ENCODE peak calls at places on chromosomes 1 and 21, in four cellular contexts. O is K562, G is WTC11, Y is heart left ventricle. A is an unnamed sample.

GRCh38 chr1:77762072-77762476 is 2.4 kb upstream of the USP33 start:
- DNase-seq in O (peak; percentile 24), G (no peak), Y (no peak), A (no peak)

GRCh38 chr21:45465105-45465504 is 60.1 kb downstream of the COL18A1 start:
- DNase-seq in O (no peak), G (no peak), Y (peak; percentile 31), A (no peak)

GRCh38 chr21:36966846-36967657 is 583 bp upstream of the HLCS start:
- DNase-seq in O (no peak), G (peak; percentile 53), Y (no peak), A (no peak)

GRCh38 chr1:92927870-92928269 is 33.4 kb downstream of the DIPK1A start:
- DNase-seq in O (no peak), G (no peak), Y (no peak), A (no peak)

GRCh38 chr1:228691926-228692325 is 43.4 kb upstream of the RHOU start:
- DNase-seq in O (no peak), G (no peak), Y (no peak), A (peak; percentile 29)

GRCh38 chr1:165228676-165229075 is 127.8 kb downstream of the LMX1A start:
- DNase-seq in O (no peak), G (peak; percentile 41), Y (no peak), A (no peak)

GRCh38 chr1:10823000-10823401 is 26.6 kb upstream of the CASZ1 start:
- DNase-seq in O (no peak), G (no peak), Y (no peak), A (no peak)

GRCh38 chr1:24872446-24872845 is 57.6 kb downstream of the RUNX3 start:
- DNase-seq in O (no peak), G (no peak), Y (no peak), A (no peak)

GRCh38 chr21:42080788-42081083 is 9.6 kb downstream of the UMODL1 start:
- DNase-seq in O (no peak), G (no peak), Y (no peak), A (no peak)

GRCh38 chr1:113388621-113389355 is 1.5 kb upstream of the MAGI3 start:
- DNase-seq in O (peak; percentile 19), G (no peak), Y (no peak), A (peak; percentile 10)

GRCh38 chr1:78726686-78727085 is 77.1 kb downstream of the IFI44 start:
- DNase-seq in O (no peak), G (no peak), Y (no peak), A (no peak)

GRCh38 chr1:90045853-90046563 is 51.1 kb downstream of the ZNF326 start:
- DNase-seq in O (peak; percentile 37), G (peak; percentile 50), Y (no peak), A (no peak)
- TF ChIP-seq CTCF in O (peak; percentile 86), G (peak; percentile 66), Y (peak; percentile 50), A (peak; percentile 66)

DNA sequence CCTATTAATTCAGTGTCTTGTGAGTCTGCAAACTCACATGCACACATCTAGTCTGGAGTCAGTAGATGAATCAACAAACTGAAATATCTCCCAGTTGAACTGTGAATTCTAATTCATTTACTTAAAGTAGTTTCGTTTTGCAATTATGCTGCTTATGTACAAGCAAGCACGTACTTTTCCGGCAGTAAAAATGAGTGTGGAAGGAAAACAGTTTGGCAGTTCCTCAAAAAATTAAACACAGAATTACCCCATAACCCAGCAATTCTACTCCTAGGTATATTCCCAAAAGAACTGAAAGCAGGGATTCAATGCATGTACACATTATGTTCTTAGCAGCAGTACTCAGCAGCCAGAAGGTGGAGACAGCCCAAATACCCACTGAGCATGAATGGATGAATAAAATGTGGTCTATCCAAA is 49.3 kb downstream of the GNB1 start:
- DNase-seq in O (no peak), G (no peak), Y (no peak), A (no peak)
- TF ChIP-seq CTCF in O (no peak), G (no peak), Y (peak; percentile 19), A (no peak)

GRCh38 chr1:236773919-236774318 is 21.2 kb upstream of the MTR start:
- DNase-seq in O (no peak), G (no peak), Y (no peak), A (no peak)

GRCh38 chr1:236779312-236779711 is 15.8 kb upstream of the MTR start:
- DNase-seq in O (no peak), G (no peak), Y (no peak), A (no peak)

GRCh38 chr1:236774926-236775325 is 20.2 kb upstream of the MTR start:
- DNase-seq in O (no peak), G (no peak), Y (no peak), A (no peak)
- TF ChIP-seq CTCF in O (peak; percentile 50), G (no peak), Y (peak; percentile 47), A (no peak)

GRCh38 chr1:49059087-49059486 is 282.4 kb upstream of the BEND5 start:
- DNase-seq in O (no peak), G (no peak), Y (no peak), A (no peak)

GRCh38 chr1:49060766-49061165 is 284.1 kb upstream of the BEND5 start:
- DNase-seq in O (no peak), G (no peak), Y (no peak), A (no peak)
- TF ChIP-seq CTCF in O (no peak), G (no peak), Y (no peak), A (no peak)

DNA sequence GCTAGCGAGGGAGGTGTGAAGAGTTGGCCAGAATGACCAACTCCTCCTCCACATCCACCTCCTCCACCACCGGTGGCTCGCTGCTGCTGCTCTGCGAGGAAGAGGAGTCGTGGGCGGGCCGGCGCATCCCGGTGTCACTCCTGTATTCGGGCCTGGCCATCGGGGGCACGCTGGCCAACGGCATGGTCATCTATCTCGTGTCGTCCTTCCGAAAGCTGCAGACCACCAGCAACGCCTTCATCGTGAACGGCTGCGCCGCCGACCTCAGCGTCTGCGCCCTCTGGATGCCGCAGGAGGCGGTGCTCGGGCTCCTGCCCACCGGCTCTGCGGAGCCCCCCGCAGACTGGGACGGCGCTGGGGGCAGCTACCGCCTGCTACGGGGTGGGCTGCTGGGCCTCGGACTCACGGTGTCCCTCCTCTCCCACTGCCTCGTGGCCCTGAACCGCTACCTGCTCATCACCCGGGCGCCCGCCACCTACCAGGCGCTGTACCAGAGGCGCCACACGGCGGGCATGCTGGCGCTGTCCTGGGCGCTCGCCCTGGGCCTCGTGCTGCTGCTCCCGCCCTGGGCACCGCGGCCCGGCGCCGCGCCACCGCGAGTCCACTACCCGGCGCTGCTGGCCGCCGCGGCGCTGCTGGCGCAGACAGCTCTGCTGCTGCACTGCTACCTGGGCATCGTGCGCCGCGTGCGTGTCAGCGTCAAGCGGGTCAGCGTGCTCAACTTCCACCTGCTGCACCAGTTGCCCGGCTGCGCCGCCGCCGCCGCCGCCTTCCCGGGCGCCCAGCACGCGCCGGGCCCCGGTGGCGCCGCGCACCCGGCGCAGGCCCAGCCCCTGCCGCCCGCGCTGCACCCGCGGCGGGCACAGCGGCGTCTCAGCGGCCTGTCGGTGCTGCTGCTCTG is 1.2 kb downstream of the GPR88 start:
- DNase-seq in O (no peak), G (peak; percentile 41), Y (peak; percentile 68), A (peak; percentile 22)
- TF ChIP-seq CTCF in O (no peak), G (no peak), Y (peak; percentile 33), A (no peak)

DNA sequence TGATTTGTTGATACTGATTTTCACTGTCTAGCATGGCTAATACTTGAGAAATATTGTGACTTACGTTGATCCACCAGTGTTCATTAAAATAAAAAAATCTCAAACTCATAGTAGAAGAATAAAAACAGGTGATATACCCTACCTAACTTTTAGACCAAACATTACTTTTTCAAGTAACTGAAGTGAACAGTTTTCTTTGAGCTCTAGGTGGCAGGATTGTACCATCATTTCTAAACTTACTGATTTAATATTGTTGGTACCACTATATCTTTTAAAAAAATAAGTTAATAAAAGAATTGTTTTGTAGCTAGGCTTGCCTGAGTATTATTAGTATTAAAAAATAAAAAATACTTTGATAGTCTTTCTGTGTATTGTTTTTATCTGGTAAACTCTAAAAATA is 21.5 kb downstream of the CDC73 start:
- DNase-seq in O (no peak), G (no peak), Y (no peak), A (no peak)
- TF ChIP-seq CTCF in O (peak; percentile 33), G (no peak), Y (peak; percentile 51), A (no peak)

DNA sequence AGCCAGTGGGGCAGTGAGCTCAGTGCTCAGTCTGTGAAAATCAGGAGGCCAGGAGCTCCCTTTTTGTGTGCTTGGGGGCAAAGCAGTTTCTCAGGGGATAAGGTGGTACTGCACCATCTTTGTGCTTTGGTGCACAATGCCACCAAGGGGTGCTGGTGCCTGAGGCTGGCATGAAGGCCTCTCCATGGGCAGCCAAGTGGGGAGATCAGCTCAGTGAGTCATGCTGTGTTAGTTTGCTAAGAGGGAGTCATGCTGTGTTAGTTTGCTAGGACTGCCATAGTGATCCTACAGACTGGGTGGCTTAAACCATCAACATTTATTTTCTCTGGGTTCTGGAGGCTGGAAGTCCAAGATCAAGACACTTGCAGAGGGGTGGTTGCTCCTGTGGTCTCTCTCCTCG is 428.1 kb downstream of the PRDM2 start:
- DNase-seq in O (no peak), G (no peak), Y (no peak), A (no peak)
- TF ChIP-seq CTCF in O (no peak), G (no peak), Y (no peak), A (no peak)

GRCh38 chr1:39328110-39328509 is 123.6 kb downstream of the MACF1 start:
- DNase-seq in O (no peak), G (no peak), Y (no peak), A (no peak)
- TF ChIP-seq CTCF in O (no peak), G (no peak), Y (no peak), A (no peak)

A was measured in B cell.